ENCODE peak calls at places on chromosomes 3 and 15, in six cellular contexts. P is IMR-90, U is NCI-H2081, N is HTR-8/SVneo, I is dorsolateral prefrontal cortex, J is HFFc6. X is an unnamed sample.
A peak's percentile ranks its signal among the peaks of the same experiment; 100 is the strongest.

GRCh38 chr15:95664435-95664834 is 666.1 kb upstream of the NR2F2 start:
- DNase-seq in P (no peak), N (no peak), I (no peak), U (no peak), J (no peak), X (no peak)

GRCh38 chr3:172447611-172448579 is at the start of gene GHSR:
- DNase-seq in I (no peak), N (no peak), J (no peak), P (no peak), U (no peak), X (no peak)

GRCh38 chr3:72694398-72694797 is 153.8 kb downstream of the SHQ1 start:
- DNase-seq in P (peak; percentile 6), U (no peak), N (no peak), J (peak; percentile 3), I (no peak), X (no peak)

GRCh38 chr3:120352017-120352416 is 2.9 kb upstream of the LRRC58 start:
- DNase-seq in N (no peak), P (no peak), I (no peak), J (no peak), U (no peak), X (no peak)

GRCh38 chr15:33612721-33613304 is 302.0 kb downstream of the RYR3 start:
- DNase-seq in P (no peak), I (no peak), U (no peak), N (no peak), J (no peak), X (no peak)

GRCh38 chr15:59174846-59175831 is 31.5 kb upstream of the LDHAL6B start:
- DNase-seq in J (peak; percentile 62), I (peak; percentile 51), U (peak; percentile 41), P (peak; percentile 87), N (peak; percentile 76), X (peak; percentile 42)

GRCh38 chr3:140092883-140093536 is 158.0 kb downstream of the CLSTN2 start:
- DNase-seq in I (no peak), N (no peak), J (no peak), U (no peak), P (no peak), X (no peak)

GRCh38 chr3:99943931-99944761 is 126.5 kb downstream of the CMSS1 start:
- DNase-seq in N (no peak), I (no peak), J (no peak), P (peak; percentile 47), U (no peak), X (no peak)

GRCh38 chr3:16448691-16449090 is 64.8 kb downstream of the RFTN1 start:
- DNase-seq in I (no peak), J (peak; percentile 96), N (peak; percentile 59), P (peak; percentile 98), U (no peak), X (no peak)

GRCh38 chr15:67267951-67268941 is 13.7 kb downstream of the IQCH start:
- DNase-seq in U (no peak), I (no peak), N (no peak), J (no peak), P (no peak), X (no peak)

GRCh38 chr15:66212471-66212870 is 41.1 kb downstream of the MEGF11 start:
- DNase-seq in N (no peak), I (no peak), J (no peak), U (peak; percentile 74), P (no peak), X (no peak)

GRCh38 chr3:48187579-48188265 is 495 bp downstream of the CDC25A start:
- DNase-seq in J (no peak), N (no peak), U (no peak), I (no peak), P (no peak), X (no peak)

GRCh38 chr3:142888484-142889262 is at the start of gene PCOLCE2:
- DNase-seq in I (no peak), U (peak; percentile 47), J (no peak), N (peak; percentile 43), P (no peak), X (no peak)

GRCh38 chr3:128945041-128945877 is 48.6 kb downstream of the CFAP92 start:
- DNase-seq in J (no peak), U (no peak), N (no peak), P (no peak), I (no peak), X (no peak)

GRCh38 chr3:149670742-149671492 is 13.1 kb upstream of the WWTR1 start:
- DNase-seq in I (no peak), P (no peak), J (no peak), N (no peak), U (no peak), X (no peak)

GRCh38 chr3:125386811-125387210 is 11.7 kb upstream of the ZNF148 start:
- DNase-seq in U (no peak), N (no peak), I (no peak), J (peak; percentile 67), P (peak; percentile 84), X (no peak)

GRCh38 chr15:36907295-36907694 is 193.1 kb downstream of the MEIS2 start:
- DNase-seq in I (no peak), P (no peak), J (no peak), U (no peak), N (no peak), X (no peak)

GRCh38 chr15:87816811-87817210 is 439.7 kb downstream of the NTRK3 start:
- DNase-seq in J (peak; percentile 92), I (no peak), U (no peak), P (peak; percentile 99), N (peak; percentile 55), X (no peak)

GRCh38 chr15:65411470-65412071 is 11.2 kb downstream of the IGDCC4 start:
- DNase-seq in P (peak; percentile 30), N (no peak), J (no peak), U (no peak), I (no peak), X (no peak)

GRCh38 chr3:195195321-195196209 is 75.4 kb downstream of the XXYLT1 start:
- DNase-seq in J (no peak), P (no peak), I (no peak), U (peak; percentile 78), N (no peak), X (peak; percentile 77)

GRCh38 chr3:42269647-42270046 is 3.7 kb upstream of the CCK start:
- DNase-seq in J (no peak), I (no peak), P (no peak), U (no peak), N (no peak), X (no peak)

GRCh38 chr3:51874889-51875288 is 512 bp downstream of the IQCF5 start:
- DNase-seq in J (no peak), U (no peak), N (no peak), I (no peak), P (no peak), X (no peak)

GRCh38 chr3:170178631-170179030 is 2.9 kb downstream of the PHC3 start:
- DNase-seq in U (no peak), P (no peak), I (no peak), N (no peak), J (no peak), X (no peak)

X was measured in NCI-H2029 treated with DMSO at 0.1 percent for 48 hours.